ENCODE peak calls at places on chromosome 5, in ten cellular contexts. I is upper lobe of right lung; Z is ovary; M is heart left ventricle; X is OCI-LY7; P is coronary artery; E is left ventricle myocardium inferior; G is colonic mucosa; J is CD4-positive, alpha-beta T cell; F is RWPE1. O is an unnamed sample.
A peak's percentile ranks its signal among the peaks of the same experiment; 100 is the strongest.

GRCh38 chr5:52743529-52743928 is 44.2 kb upstream of the ITGA1 start:
- DNase-seq in I (no peak), Z (no peak), M (no peak), X (no peak), P (no peak), E (no peak), G (no peak), J (no peak), F (no peak), O (no peak)

GRCh38 chr5:83149671-83150070 is 72.3 kb downstream of the XRCC4 start:
- DNase-seq in I (no peak), Z (no peak), M (no peak), X (no peak), P (no peak), E (no peak), G (no peak), J (no peak), F (no peak), O (no peak)

GRCh38 chr5:37619353-37619752 is 220.5 kb downstream of the GDNF start:
- DNase-seq in I (no peak), Z (no peak), M (no peak), X (no peak), P (no peak), E (no peak), G (no peak), J (no peak), F (no peak), O (no peak)

GRCh38 chr5:169521366-169521983 is 62.1 kb upstream of the SPDL1 start:
- DNase-seq in I (no peak), Z (peak; percentile 31), M (peak; percentile 73), X (no peak), P (no peak), E (peak; percentile 80), G (no peak), J (no peak), F (no peak), O (no peak)

GRCh38 chr5:74342948-74343682 is 297.4 kb downstream of the ENC1 start:
- DNase-seq in I (no peak), Z (no peak), M (no peak), X (no peak), P (no peak), E (no peak), G (no peak), J (no peak), F (peak; percentile 97), O (no peak)

GRCh38 chr5:160463775-160464465 is 42.3 kb downstream of the PTTG1 start:
- DNase-seq in I (no peak), Z (no peak), M (no peak), X (no peak), P (no peak), E (no peak), G (no peak), J (no peak), F (peak; percentile 72), O (no peak)

GRCh38 chr5:158013939-158014338 is 155.0 kb upstream of the CLINT1 start:
- DNase-seq in I (no peak), Z (peak; percentile 54), M (no peak), X (peak; percentile 43), P (no peak), E (no peak), G (no peak), J (no peak), F (peak; percentile 33), O (no peak)

GRCh38 chr5:173581408-173582197 is 34.8 kb downstream of the BOD1 start:
- DNase-seq in I (no peak), Z (no peak), M (peak; percentile 36), X (peak; percentile 55), P (peak; percentile 1), E (no peak), G (peak; percentile 44), J (peak; percentile 11), F (peak; percentile 64), O (no peak)

GRCh38 chr5:89377752-89378455 is 494.9 kb upstream of the MEF2C start:
- DNase-seq in I (no peak), Z (no peak), M (no peak), X (no peak), P (no peak), E (no peak), G (no peak), J (no peak), F (no peak), O (no peak)

GRCh38 chr5:44665101-44665701 is 143.5 kb upstream of the MRPS30 start:
- DNase-seq in I (no peak), Z (no peak), M (no peak), X (no peak), P (no peak), E (no peak), G (no peak), J (no peak), F (peak; percentile 58), O (peak; percentile 50)

GRCh38 chr5:126972062-126972895 is 58.1 kb downstream of the MARCHF3 start:
- DNase-seq in I (no peak), Z (no peak), M (no peak), X (peak; percentile 83), P (no peak), E (no peak), G (peak; percentile 51), J (no peak), F (no peak), O (no peak)

GRCh38 chr5:25862276-25862675 is 1176.1 kb downstream of the CDH9 start:
- DNase-seq in I (no peak), Z (no peak), M (no peak), X (no peak), P (no peak), E (no peak), G (no peak), J (no peak), F (no peak), O (no peak)

GRCh38 chr5:25863811-25864210 is 1174.6 kb downstream of the CDH9 start:
- DNase-seq in I (no peak), Z (no peak), M (no peak), X (no peak), P (no peak), E (no peak), G (no peak), J (no peak), F (no peak), O (no peak)

DNA sequence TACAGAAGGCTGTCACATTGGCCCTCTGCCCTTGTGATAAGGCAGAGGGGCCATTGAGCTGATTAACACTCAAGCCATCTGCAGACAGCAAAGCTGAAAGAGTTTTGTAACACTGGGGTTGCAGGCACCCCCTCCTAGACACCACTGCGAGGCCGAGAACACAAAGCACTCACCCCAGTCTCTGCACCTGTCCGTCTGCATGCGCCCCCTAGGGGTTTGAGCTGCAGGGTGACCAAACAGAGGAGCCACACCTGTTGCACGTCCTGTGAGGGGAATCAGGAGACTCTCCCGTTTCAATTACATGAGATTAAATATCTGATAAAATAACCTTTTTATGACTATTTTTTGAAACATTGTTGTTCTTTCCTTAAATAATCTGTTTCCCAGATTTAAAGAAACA is 1180.4 kb downstream of the CDH9 start:
- DNase-seq in I (no peak), Z (no peak), M (no peak), X (no peak), P (no peak), E (no peak), G (no peak), J (no peak), F (no peak), O (no peak)
- TF ChIP-seq CTCF in I (peak; percentile 15), Z (no peak), M (no peak), X (peak; percentile 41), P (no peak), E (no peak), G (no peak), J (no peak), F (peak; percentile 21), O (no peak)

GRCh38 chr5:175668006-175668405 is 10.1 kb downstream of the HRH2 start:
- DNase-seq in I (no peak), Z (no peak), M (no peak), X (no peak), P (no peak), E (no peak), G (no peak), J (no peak), F (no peak), O (no peak)
- H3K27ac ChIP-seq in I (no peak overlapping the region), Z (no peak overlapping the region), M (no peak overlapping the region), X (no peak overlapping the region), P (no peak overlapping the region), E (peak overlapping the region; percentile 69), G (no peak overlapping the region), J (no peak overlapping the region), F (no peak overlapping the region), O (no peak overlapping the region)

GRCh38 chr5:58502032-58502431 is 10.8 kb downstream of the GAPT start:
- DNase-seq in I (no peak), Z (no peak), M (no peak), X (no peak), P (no peak), E (no peak), G (no peak), J (no peak), F (no peak), O (no peak)
- TF ChIP-seq CTCF in I (no peak), Z (no peak), M (no peak), X (no peak), P (no peak), E (no peak), G (no peak), J (no peak), F (no peak), O (no peak)

GRCh38 chr5:135859656-135860055 is 25.2 kb downstream of the SLC25A48 start:
- DNase-seq in I (no peak), Z (no peak), M (no peak), X (no peak), P (no peak), E (no peak), G (no peak), J (no peak), F (no peak), O (no peak)

GRCh38 chr5:135862744-135863143 is 28.3 kb downstream of the SLC25A48 start:
- DNase-seq in I (no peak), Z (no peak), M (no peak), X (no peak), P (no peak), E (no peak), G (no peak), J (no peak), F (no peak), O (no peak)

GRCh38 chr5:135861646-135862045 is 27.2 kb downstream of the SLC25A48 start:
- DNase-seq in I (no peak), Z (no peak), M (no peak), X (no peak), P (no peak), E (no peak), G (no peak), J (no peak), F (no peak), O (no peak)

GRCh38 chr5:135851907-135852805 is 17.7 kb downstream of the SLC25A48 start:
- DNase-seq in I (no peak), Z (no peak), M (no peak), X (no peak), P (no peak), E (no peak), G (no peak), J (no peak), F (no peak), O (no peak)

DNA sequence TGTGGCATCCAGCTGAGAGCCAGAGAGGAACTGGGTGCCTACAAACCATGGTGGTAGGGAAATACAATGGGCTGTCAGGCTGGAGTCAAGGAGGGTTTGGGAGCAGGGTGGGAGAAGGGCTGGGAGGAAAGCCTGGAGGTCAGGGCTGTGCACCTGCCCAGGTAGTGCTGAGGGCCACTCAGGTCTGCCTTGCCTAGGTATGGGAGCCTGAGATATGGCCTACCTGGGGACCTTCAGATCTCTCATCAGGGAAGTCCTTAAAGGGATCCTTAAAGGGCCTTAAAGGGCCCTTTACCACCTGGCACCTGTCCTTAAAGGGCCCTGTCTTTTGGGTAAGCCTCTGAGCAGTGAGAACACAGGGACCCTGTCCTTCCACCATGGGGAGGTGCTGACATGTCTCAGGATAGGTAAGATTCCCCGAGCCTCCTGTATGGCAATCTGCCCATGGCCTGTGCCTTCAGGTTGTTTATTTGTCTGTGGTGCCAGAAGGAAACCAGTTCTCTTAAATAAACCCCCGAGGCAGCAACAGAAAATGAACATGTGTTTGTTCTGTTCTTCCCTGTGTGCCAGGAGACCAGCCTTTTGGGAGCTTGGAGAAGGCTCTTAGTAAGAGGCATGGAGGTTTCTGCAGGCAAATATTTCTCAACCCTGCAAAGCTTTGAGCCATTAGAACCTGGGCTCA is 23.3 kb downstream of the SLC25A48 start:
- DNase-seq in I (no peak), Z (no peak), M (no peak), X (no peak), P (no peak), E (no peak), G (no peak), J (no peak), F (no peak), O (no peak)
- H3K27ac ChIP-seq in I (no peak overlapping the region), Z (no peak overlapping the region), M (no peak overlapping the region), X (no peak overlapping the region), P (no peak overlapping the region), E (no peak overlapping the region), G (no peak overlapping the region), J (no peak overlapping the region), F (no peak overlapping the region), O (no peak overlapping the region)

O was measured in psoas muscle.